ENCODE peak calls at places on chromosome 1, in eight cellular contexts. H, W, E, P, J, D, C and G are unnamed samples.

GRCh38 chr1:178196631-178197030 is 102.7 kb downstream of the RASAL2 start:
- DNase-seq in P (peak), J (no peak), W (no peak), D (no peak), C (no peak), E (no peak), H (no peak), G (no peak)

GRCh38 chr1:21355956-21356355 is 65.7 kb upstream of the ECE1 start:
- DNase-seq in H (no peak), C (no peak), J (no peak), D (no peak), W (no peak), E (no peak), P (no peak), G (no peak)

GRCh38 chr1:214603819-214604252 is 841 bp downstream of the CENPF start:
- DNase-seq in P (no peak), E (peak), D (no peak), C (no peak), J (no peak), W (no peak), H (no peak), G (no peak)

GRCh38 chr1:15220825-15221431 is 26.1 kb upstream of the FHAD1 start:
- DNase-seq in D (no peak), H (no peak), J (no peak), E (no peak), C (no peak), P (no peak), W (no peak), G (no peak)

GRCh38 chr1:9890224-9890731 is 19.8 kb downstream of the CTNNBIP1 start:
- DNase-seq in H (no peak), C (no peak), D (no peak), J (peak), P (peak), W (no peak), E (peak), G (no peak)

GRCh38 chr1:56169856-56170255 is 409.5 kb downstream of the PLPP3 start:
- DNase-seq in H (no peak), W (no peak), D (no peak), P (peak), C (no peak), J (no peak), E (no peak), G (no peak)

GRCh38 chr1:91011726-91012125 is 10.1 kb downstream of the ZNF644 start:
- DNase-seq in J (no peak), D (no peak), C (no peak), W (no peak), P (peak), E (no peak), H (no peak), G (no peak)

GRCh38 chr1:183365093-183365492 is 53.1 kb downstream of the NMNAT2 start:
- DNase-seq in E (no peak), D (no peak), C (no peak), H (no peak), P (no peak), W (no peak), J (no peak), G (no peak)

GRCh38 chr1:85575363-85575995 is 5.1 kb upstream of the CCN1 start:
- DNase-seq in P (no peak), E (no peak), C (no peak), W (no peak), H (no peak), J (no peak), D (no peak), G (no peak)

GRCh38 chr1:221089273-221089672 is 210.0 kb downstream of the HLX start:
- DNase-seq in W (no peak), E (no peak), D (no peak), C (no peak), P (peak), H (no peak), J (no peak), G (no peak)

GRCh38 chr1:77833521-77834100 is 54.2 kb downstream of the MIGA1 start:
- DNase-seq in H (no peak), P (no peak), C (no peak), D (no peak), E (peak), W (no peak), J (no peak), G (no peak)

GRCh38 chr1:114015075-114015474 is 35.8 kb downstream of the OLFML3 start:
- DNase-seq in E (no peak), H (no peak), D (no peak), J (peak), W (no peak), C (no peak), P (no peak), G (no peak)

GRCh38 chr1:184890539-184890973 is 83.8 kb downstream of the NIBAN1 start:
- DNase-seq in D (no peak), W (no peak), J (no peak), C (peak), P (peak), H (no peak), E (no peak), G (no peak)

GRCh38 chr1:33996281-33996680 is 132.4 kb downstream of the HMGB4 start:
- DNase-seq in E (no peak), H (no peak), C (no peak), J (no peak), D (no peak), W (no peak), P (no peak), G (no peak)

GRCh38 chr1:14441302-14441741 is 157.2 kb upstream of the KAZN start:
- DNase-seq in H (peak), E (no peak), C (no peak), D (no peak), P (peak), J (peak), W (no peak), G (no peak)

GRCh38 chr1:227808566-227808965 is 6.9 kb upstream of the PRSS38 start:
- DNase-seq in P (peak), D (no peak), C (no peak), W (no peak), E (no peak), H (no peak), J (no peak), G (no peak)

GRCh38 chr1:240599299-240599698 is 12.7 kb downstream of the GREM2 start:
- DNase-seq in J (no peak), P (no peak), D (no peak), E (no peak), H (no peak), C (no peak), W (no peak), G (no peak)

GRCh38 chr1:235999259-235999925 is 65.5 kb downstream of the NID1 start:
- DNase-seq in J (peak), P (peak), E (no peak), W (peak), C (peak), H (no peak), D (no peak), G (peak)

GRCh38 chr1:160007577-160008200 is 24.1 kb downstream of the PIGM start:
- DNase-seq in E (peak), D (no peak), W (no peak), J (peak), C (peak), H (no peak), P (peak), G (peak)

GRCh38 chr1:93081716-93082115 is 2.6 kb downstream of the MTF2 start:
- DNase-seq in P (peak), H (no peak), W (no peak), J (peak), E (no peak), C (no peak), D (no peak), G (no peak)

GRCh38 chr1:207849016-207849415 is 61.9 kb downstream of the CD34 start:
- DNase-seq in W (no peak), E (no peak), D (no peak), J (no peak), H (no peak), P (no peak), C (no peak), G (no peak)

GRCh38 chr1:174839211-174839610 is 160.5 kb upstream of the CACYBP start:
- DNase-seq in H (no peak), W (no peak), J (no peak), E (no peak), P (peak), C (no peak), D (no peak), G (no peak)

GRCh38 chr1:7780976-7781375 is 3.1 kb upstream of the PER3 start:
- DNase-seq in J (no peak), W (no peak), P (no peak), D (no peak), E (no peak), C (no peak), H (no peak), G (no peak)

GRCh38 chr1:31652891-31653489 is 8.3 kb upstream of the PEF1 start:
- DNase-seq in H (peak), W (no peak), E (no peak), D (no peak), P (no peak), C (no peak), J (no peak), G (no peak)

GRCh38 chr1:43783671-43784205 is 76.4 kb downstream of the ST3GAL3 start:
- DNase-seq in H (no peak), J (peak), C (no peak), W (no peak), D (no peak), P (peak), E (no peak), G (no peak)

GRCh38 chr1:109910123-109910962 is at the start of gene CSF1:
- DNase-seq in W (peak), C (peak), P (peak), H (peak), E (peak), D (peak), J (peak), G (peak)

GRCh38 chr1:18998016-18998724 is 41.7 kb upstream of the IFFO2 start:
- DNase-seq in E (no peak), P (peak), D (no peak), J (peak), W (no peak), H (no peak), C (no peak), G (no peak)

GRCh38 chr1:169300854-169301253 is 66.7 kb downstream of the NME7 start:
- DNase-seq in H (no peak), E (no peak), P (peak), C (no peak), W (no peak), D (no peak), J (no peak), G (no peak)